ENCODE peak calls at places on chromosomes 2 and 18, in eight cellular contexts. R is brain microvascular endothelial cell; L is DND-41; G is SK-N-MC; S is CD8-positive, alpha-beta T cell; J is fibroblast of pulmonary artery; H is CD8-positive, alpha-beta memory T cell; E is heart left ventricle. K is an unnamed sample.
A peak's percentile ranks its signal among the peaks of the same experiment; 100 is the strongest.

GRCh38 chr18:52130621-52131020 is 209.4 kb upstream of the DCC start:
- DNase-seq in R (no peak), L (no peak), E (no peak), S (no peak), H (no peak), J (no peak), G (no peak), K (no peak)

GRCh38 chr18:58991127-58991798 is 126.6 kb downstream of the ZNF532 start:
- DNase-seq in E (no peak), R (no peak), H (no peak), J (peak; percentile 25), G (no peak), S (no peak), L (no peak), K (no peak)

GRCh38 chr18:44033144-44033543 is 647.5 kb upstream of the SETBP1 start:
- DNase-seq in R (no peak), E (no peak), H (no peak), G (no peak), L (no peak), J (no peak), S (no peak), K (no peak)

GRCh38 chr2:158761626-158762025 is 33.5 kb upstream of the DAPL1 start:
- DNase-seq in S (no peak), H (no peak), J (no peak), G (no peak), E (no peak), L (no peak), R (peak; percentile 16), K (peak; percentile 26)

GRCh38 chr2:231640646-231641111 is 48.0 kb downstream of the TEX44 start:
- DNase-seq in G (no peak), L (no peak), S (no peak), J (peak; percentile 36), H (no peak), R (peak; percentile 7), E (peak; percentile 72), K (peak; percentile 74)

GRCh38 chr2:66565291-66565690 is 130.4 kb downstream of the MEIS1 start:
- DNase-seq in E (no peak), G (no peak), S (no peak), L (no peak), R (no peak), J (no peak), H (no peak), K (no peak)

GRCh38 chr18:12026562-12026961 is 45.3 kb downstream of the IMPA2 start:
- DNase-seq in J (no peak), L (no peak), H (no peak), G (no peak), R (no peak), S (no peak), E (no peak), K (no peak)

GRCh38 chr2:187078297-187078696 is 229.3 kb upstream of the ZSWIM2 start:
- DNase-seq in H (no peak), J (peak; percentile 22), L (no peak), E (no peak), R (peak; percentile 37), G (no peak), S (no peak), K (peak; percentile 12)

GRCh38 chr2:145094353-145094752 is 574.4 kb upstream of the ZEB2 start:
- DNase-seq in H (no peak), R (no peak), E (no peak), J (peak; percentile 49), S (no peak), G (no peak), L (no peak), K (no peak)

GRCh38 chr18:46469186-46469915 is 187.7 kb downstream of the LOXHD1 start:
- DNase-seq in J (no peak), R (no peak), S (no peak), H (no peak), E (no peak), L (no peak), G (no peak), K (no peak)
- H3K4me3 ChIP-seq in J (no peak overlapping the region), R (no peak overlapping the region), S (no peak overlapping the region), H (no peak overlapping the region), E (no peak overlapping the region), L (no peak overlapping the region), G (no peak overlapping the region), K (no peak overlapping the region)

GRCh38 chr2:216534809-216535208 is 36.2 kb downstream of the RPL37A start:
- DNase-seq in E (no peak), H (no peak), R (no peak), L (no peak), S (no peak), J (no peak), G (no peak), K (no peak)

GRCh38 chr2:216535454-216535995 is 36.9 kb downstream of the RPL37A start:
- DNase-seq in L (no peak), S (no peak), R (peak; percentile 94), G (no peak), J (peak; percentile 98), H (no peak), E (peak; percentile 81), K (peak; percentile 82)

GRCh38 chr2:216533504-216534068 is 34.9 kb downstream of the RPL37A start:
- DNase-seq in G (no peak), E (no peak), S (no peak), R (no peak), J (no peak), H (no peak), L (no peak), K (no peak)

GRCh38 chr2:216536725-216537124 is 38.1 kb downstream of the RPL37A start:
- DNase-seq in L (no peak), H (no peak), R (peak; percentile 59), J (peak; percentile 52), E (peak; percentile 67), G (no peak), S (no peak), K (no peak)

DNA sequence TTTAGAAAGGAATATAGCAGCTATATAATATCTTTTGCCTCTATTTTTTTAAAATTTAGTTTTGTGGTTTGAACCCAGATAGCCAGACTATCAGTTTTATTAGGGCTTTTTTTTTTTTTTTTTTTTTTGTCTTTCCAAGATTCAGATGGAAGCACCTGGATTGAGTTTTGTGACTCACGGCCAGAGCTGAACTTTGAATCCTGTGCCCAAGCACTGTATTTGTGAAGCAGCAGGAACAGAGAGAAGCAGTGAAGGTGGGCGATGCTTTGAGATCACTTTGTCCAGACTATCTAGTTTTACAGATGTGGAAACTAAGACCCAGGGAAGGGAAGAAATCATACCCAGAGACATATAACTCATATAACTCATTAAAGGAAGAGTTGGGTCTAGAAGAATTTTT is 33.9 kb downstream of the RPL37A start:
- DNase-seq in R (no peak), L (no peak), E (no peak), S (no peak), J (no peak), G (no peak), H (no peak), K (no peak)
- H3K4me3 ChIP-seq in R (no peak overlapping the region), L (no peak overlapping the region), E (no peak overlapping the region), S (no peak overlapping the region), J (no peak overlapping the region), G (no peak overlapping the region), H (no peak overlapping the region), K (no peak overlapping the region)

DNA sequence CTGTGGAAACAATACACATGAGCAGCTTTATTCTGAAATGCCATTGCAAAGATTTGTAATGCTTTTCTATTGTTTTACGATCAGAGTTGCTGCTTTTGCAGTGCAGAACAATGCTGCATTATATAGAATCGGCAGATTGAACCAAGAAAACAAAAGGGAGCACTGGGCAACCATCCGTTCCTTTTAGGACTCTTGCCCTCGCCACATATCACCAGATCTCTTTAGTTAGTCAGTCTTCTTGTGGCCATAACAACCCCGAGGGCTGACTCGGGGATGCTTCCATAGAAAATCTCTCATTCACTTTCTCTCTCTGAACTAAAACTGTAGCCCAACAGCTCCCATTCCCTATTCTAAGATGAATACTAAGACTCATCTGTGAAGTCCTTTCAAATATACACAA is 340.4 kb downstream of the NRXN1 start:
- DNase-seq in L (no peak), S (no peak), H (no peak), G (no peak), R (no peak), J (no peak), E (no peak), K (no peak)
- H3K4me3 ChIP-seq in L (no peak overlapping the region), S (no peak overlapping the region), H (no peak overlapping the region), G (no peak overlapping the region), R (no peak overlapping the region), J (no peak overlapping the region), E (no peak overlapping the region), K (no peak overlapping the region)

DNA sequence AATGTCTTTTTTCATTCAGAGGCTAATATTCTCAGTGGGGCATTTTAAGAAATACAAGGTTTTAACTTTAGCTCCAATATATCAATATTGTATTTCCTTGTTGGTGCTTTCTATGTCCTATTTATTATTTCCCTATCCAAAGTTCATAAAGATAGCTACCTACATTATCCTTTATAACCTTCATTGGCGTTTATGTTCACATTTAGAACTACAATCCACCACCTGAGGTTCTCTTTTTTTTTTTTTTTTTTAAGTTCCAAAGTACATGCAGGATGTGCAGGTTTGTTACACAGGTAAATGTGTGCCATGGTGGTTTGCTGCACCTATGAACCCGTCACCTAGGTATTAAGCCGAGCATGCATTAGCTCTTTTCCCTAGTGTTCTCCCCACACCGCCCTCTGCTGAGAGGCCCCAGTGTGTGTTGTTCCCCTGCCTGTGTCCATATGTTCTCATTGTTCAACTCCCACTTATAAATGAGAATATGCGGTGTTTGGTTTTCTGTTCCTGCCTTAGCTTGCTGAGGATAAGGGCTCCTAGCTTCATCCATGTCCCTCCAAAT is 694.6 kb downstream of the SUCLG1 start:
- DNase-seq in R (no peak), G (no peak), L (no peak), S (no peak), E (no peak), H (no peak), J (no peak), K (no peak)
- H3K4me3 ChIP-seq in R (no peak overlapping the region), G (no peak overlapping the region), L (no peak overlapping the region), S (no peak overlapping the region), E (no peak overlapping the region), H (no peak overlapping the region), J (no peak overlapping the region), K (no peak overlapping the region)

GRCh38 chr2:221075203-221075602 is 496.9 kb downstream of the EPHA4 start:
- DNase-seq in J (peak; percentile 30), E (no peak), L (no peak), S (no peak), H (no peak), R (peak; percentile 89), G (no peak), K (no peak)
- H3K4me3 ChIP-seq in J (no peak overlapping the region), E (no peak overlapping the region), L (no peak overlapping the region), S (no peak overlapping the region), H (no peak overlapping the region), R (no peak overlapping the region), G (no peak overlapping the region), K (no peak overlapping the region)

DNA sequence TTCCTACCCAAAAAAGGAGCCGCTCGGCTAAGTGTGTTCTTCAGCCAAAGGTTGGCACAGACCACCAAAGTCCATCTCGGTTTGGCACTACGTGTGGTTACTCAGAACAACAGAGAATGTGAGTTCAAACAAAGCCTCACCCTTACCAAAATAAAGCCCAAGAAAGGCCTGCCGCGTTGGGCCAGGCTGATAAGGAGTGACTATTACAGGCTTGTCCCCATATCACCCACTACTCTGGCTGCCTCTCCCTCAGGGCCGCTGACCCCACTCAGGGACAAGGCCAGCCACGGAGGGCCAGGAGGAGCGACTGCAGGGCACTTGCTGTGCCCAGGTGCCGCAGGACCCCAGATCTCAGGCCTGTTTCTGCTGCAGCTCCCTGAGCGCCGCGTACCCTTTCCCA is 13.8 kb downstream of the HS1BP3 start:
- DNase-seq in H (no peak), R (no peak), S (no peak), E (peak; percentile 77), G (no peak), L (no peak), J (no peak), K (no peak)
- H3K4me3 ChIP-seq in H (no peak overlapping the region), R (no peak overlapping the region), S (no peak overlapping the region), E (no peak overlapping the region), G (no peak overlapping the region), L (no peak overlapping the region), J (no peak overlapping the region), K (no peak overlapping the region)

GRCh38 chr2:215740071-215740470 is 273.3 kb downstream of the MREG start:
- DNase-seq in G (no peak), R (no peak), H (no peak), S (no peak), L (no peak), J (no peak), E (no peak), K (no peak)
- H3K4me3 ChIP-seq in G (no peak overlapping the region), R (no peak overlapping the region), H (no peak overlapping the region), S (no peak overlapping the region), L (no peak overlapping the region), J (no peak overlapping the region), E (no peak overlapping the region), K (no peak overlapping the region)